ENCODE peak calls at places on chromosomes 2 and 18, in five cellular contexts. V is IMR-90, I is HepG2, Z is SK-N-SH, C is K562. Y is an unnamed sample.

GRCh38 chr2:240400319-240401161 is 34.9 kb upstream of the GPC1 start:
- DNase-seq in V (no peak), I (no peak), Z (no peak), C (no peak), Y (no peak)

GRCh38 chr18:57585846-57586242 is 658 bp downstream of the FECH start:
- DNase-seq in V (no peak), I (no peak), Z (no peak), C (no peak), Y (no peak)

GRCh38 chr18:56515522-56515921 is 122.9 kb downstream of the TXNL1 start:
- DNase-seq in V (no peak), I (no peak), Z (no peak), C (no peak), Y (no peak)

GRCh38 chr2:180625006-180625844 is 355.2 kb upstream of the UBE2E3 start:
- DNase-seq in V (peak), I (no peak), Z (no peak), C (no peak), Y (no peak)

GRCh38 chr2:233328922-233329321 is 21.3 kb downstream of the SAG start:
- DNase-seq in V (no peak), I (no peak), Z (no peak), C (no peak), Y (no peak)

GRCh38 chr2:199814845-199815211 is 36.2 kb downstream of the FTCDNL1 start:
- DNase-seq in V (peak), I (no peak), Z (no peak), C (no peak), Y (no peak)

GRCh38 chr18:581106-581505 is 926 bp downstream of the CETN1 start:
- DNase-seq in V (no peak), I (no peak), Z (no peak), C (no peak), Y (no peak)

GRCh38 chr2:174901075-174901474 is 104.1 kb downstream of the CHN1 start:
- DNase-seq in V (peak), I (no peak), Z (no peak), C (no peak), Y (no peak)

GRCh38 chr2:119246884-119247843 is 23.5 kb downstream of the STEAP3 start:
- DNase-seq in V (no peak), I (no peak), Z (no peak), C (no peak), Y (no peak)

GRCh38 chr18:13312515-13312914 is 94.0 kb downstream of the LDLRAD4 start:
- DNase-seq in V (no peak), I (no peak), Z (no peak), C (no peak), Y (no peak)

GRCh38 chr2:56184500-56184996 is 758 bp downstream of the CCDC85A start:
- DNase-seq in V (no peak), I (no peak), Z (no peak), C (peak), Y (no peak)

GRCh38 chr2:206045251-206045650 is 40.7 kb downstream of the INO80D start:
- DNase-seq in V (peak), I (no peak), Z (no peak), C (no peak), Y (no peak)

GRCh38 chr2:57343391-57344006 is 703.1 kb upstream of the VRK2 start:
- DNase-seq in V (no peak), I (no peak), Z (no peak), C (no peak), Y (no peak)

GRCh38 chr2:151261240-151261976 is at the start of gene RBM43:
- DNase-seq in V (peak), I (peak), Z (peak), C (peak), Y (peak)

GRCh38 chr18:7926526-7926925 is 359.4 kb downstream of the PTPRM start:
- DNase-seq in V (no peak), I (peak), Z (peak), C (peak), Y (no peak)

GRCh38 chr2:26901326-26902183 is 53.6 kb downstream of the DPYSL5 start:
- DNase-seq in V (no peak), I (no peak), Z (no peak), C (no peak), Y (no peak)

GRCh38 chr2:97957432-97958183 is 38.1 kb downstream of the TMEM131 start:
- DNase-seq in V (peak), I (no peak), Z (no peak), C (no peak), Y (no peak)

GRCh38 chr2:4992226-4992625 is 700.0 kb upstream of the SOX11 start:
- DNase-seq in V (no peak), I (no peak), Z (peak), C (no peak), Y (no peak)

GRCh38 chr2:212929971-212930370 is 221.4 kb downstream of the IKZF2 start:
- DNase-seq in V (no peak), I (no peak), Z (no peak), C (no peak), Y (no peak)

GRCh38 chr18:79200546-79201268 is 131.5 kb downstream of the ATP9B start:
- DNase-seq in V (peak), I (no peak), Z (peak), C (no peak), Y (no peak)

GRCh38 chr2:31324000-31324633 is 90.2 kb downstream of the EHD3 start:
- DNase-seq in V (no peak), I (no peak), Z (no peak), C (no peak), Y (peak)

GRCh38 chr2:235002198-235003095 is 50.6 kb downstream of the SH3BP4 start:
- DNase-seq in V (peak), I (peak), Z (no peak), C (no peak), Y (no peak)

GRCh38 chr2:219557791-219558785 is 13.3 kb downstream of the OBSL1 start:
- DNase-seq in V (no peak), I (no peak), Z (no peak), C (no peak), Y (no peak)

GRCh38 chr2:177466337-177467195 is 74.0 kb downstream of the AGPS start:
- DNase-seq in V (peak), I (no peak), Z (no peak), C (no peak), Y (no peak)

GRCh38 chr18:5962362-5962761 is 67.0 kb upstream of the TMEM200C start:
- DNase-seq in V (no peak), I (no peak), Z (no peak), C (no peak), Y (no peak)

GRCh38 chr2:230784840-230785239 is 72.2 kb downstream of the CAB39 start:
- DNase-seq in V (no peak), I (no peak), Z (no peak), C (no peak), Y (no peak)

GRCh38 chr2:158184556-158185343 is 83.1 kb downstream of the UPP2 start:
- DNase-seq in V (no peak), I (peak), Z (no peak), C (no peak), Y (no peak)

GRCh38 chr18:36511791-36512352 is 214.4 kb downstream of the FHOD3 start:
- DNase-seq in V (no peak), I (no peak), Z (peak), C (no peak), Y (no peak)

GRCh38 chr2:159095813-159096212 is 127.4 kb downstream of the TANC1 start:
- DNase-seq in V (no peak), I (no peak), Z (no peak), C (no peak), Y (no peak)

GRCh38 chr18:845152-845819 is 33.2 kb upstream of the YES1 start:
- DNase-seq in V (peak), I (peak), Z (no peak), C (no peak), Y (no peak)

GRCh38 chr2:28047698-28048097 is 157.2 kb downstream of the BABAM2 start:
- DNase-seq in V (peak), I (no peak), Z (no peak), C (no peak), Y (no peak)

GRCh38 chr2:111162718-111163331 is 42.1 kb downstream of the BCL2L11 start:
- DNase-seq in V (peak), I (peak), Z (peak), C (peak), Y (no peak)

GRCh38 chr2:208546860-208547650 is 140.5 kb downstream of the PTH2R start:
- DNase-seq in V (no peak), I (no peak), Z (no peak), C (no peak), Y (no peak)

GRCh38 chr2:65396348-65397026 is 35.9 kb downstream of the SPRED2 start:
- DNase-seq in V (peak), I (peak), Z (no peak), C (no peak), Y (no peak)

GRCh38 chr2:15808980-15809379 is 131.4 kb upstream of the MYCN start:
- DNase-seq in V (no peak), I (no peak), Z (no peak), C (no peak), Y (no peak)

GRCh38 chr2:222709191-222709891 is 37.9 kb downstream of the MOGAT1 start:
- DNase-seq in V (peak), I (peak), Z (no peak), C (peak), Y (no peak)

GRCh38 chr2:160293401-160293911 is 93.4 kb upstream of the ITGB6 start:
- DNase-seq in V (peak), I (no peak), Z (peak), C (no peak), Y (no peak)

GRCh38 chr2:47360937-47361336 is 42.0 kb upstream of the MSH2 start:
- DNase-seq in V (peak), I (peak), Z (no peak), C (no peak), Y (no peak)
- TF ChIP-seq MXI1 in V (no peak), I (no peak), Z (no peak), C (no peak), Y (no peak)

GRCh38 chr2:228655341-228655740 is 473.9 kb upstream of the SPHKAP start:
- DNase-seq in V (peak), I (no peak), Z (no peak), C (no peak), Y (no peak)
- TF ChIP-seq MXI1 in V (no peak), I (no peak), Z (no peak), C (no peak), Y (no peak)

DNA sequence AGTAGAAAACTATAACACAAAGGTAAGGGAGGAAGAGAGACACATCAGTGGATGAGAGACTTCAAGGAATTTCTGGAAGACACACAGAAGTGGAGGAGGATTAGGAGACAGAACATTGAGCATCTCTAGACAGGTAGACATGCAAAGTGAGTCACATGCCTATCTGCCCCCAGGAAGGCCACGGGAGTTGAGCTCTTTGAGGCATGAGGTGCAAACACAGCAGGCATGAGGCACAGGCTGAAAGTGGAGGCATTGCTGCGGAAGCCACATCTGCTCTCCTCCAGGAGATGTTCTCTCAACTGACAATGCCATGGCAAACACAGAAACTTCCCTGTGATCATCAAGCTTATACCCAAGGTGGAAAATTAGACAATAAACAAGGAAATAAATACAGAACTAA is 481.6 kb upstream of the MYT1L start:
- DNase-seq in V (no peak), I (no peak), Z (no peak), C (no peak), Y (no peak)
- TF ChIP-seq MXI1 in V (no peak), I (no peak), Z (no peak), C (no peak), Y (no peak)

GRCh38 chr2:46846454-46846990 is 69.1 kb downstream of the MCFD2 start:
- DNase-seq in V (no peak), I (no peak), Z (no peak), C (no peak), Y (no peak)
- TF ChIP-seq MXI1 in V (no peak), I (no peak), Z (no peak), C (no peak), Y (no peak)

GRCh38 chr18:67513285-67513684 is 3.2 kb downstream of the DSEL start:
- DNase-seq in V (no peak), I (peak), Z (no peak), C (no peak), Y (no peak)
- TF ChIP-seq MXI1 in V (no peak), I (no peak), Z (no peak), C (no peak), Y (no peak)

DNA sequence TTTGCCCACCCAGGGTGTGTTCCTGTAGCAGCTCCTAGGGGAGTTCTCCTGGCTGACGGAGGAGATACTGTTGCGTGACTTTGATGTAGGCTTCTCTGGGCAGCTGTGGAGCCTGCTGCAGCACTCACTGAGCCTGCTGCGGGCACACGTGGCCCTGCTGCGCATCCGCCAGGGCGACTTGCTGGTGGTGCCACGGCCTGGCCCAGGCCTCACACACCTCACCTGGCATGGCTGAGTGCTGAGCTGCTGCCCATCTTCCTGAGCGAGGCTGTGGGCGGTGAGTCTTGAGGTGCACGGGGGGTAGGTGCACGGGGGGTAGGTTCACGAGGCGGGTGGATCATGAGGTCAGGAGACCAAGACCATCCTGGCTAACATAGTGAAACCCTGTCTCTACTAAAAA is 191.7 kb downstream of the ANKRD36C start:
- DNase-seq in V (no peak), I (no peak), Z (peak), C (no peak), Y (no peak)
- TF ChIP-seq MXI1 in V (no peak), I (no peak), Z (no peak), C (no peak), Y (no peak)

GRCh38 chr18:62420513-62421209 is 95.6 kb downstream of the TNFRSF11A start:
- DNase-seq in V (peak), I (peak), Z (no peak), C (peak), Y (peak)
- TF ChIP-seq MXI1 in V (no peak), I (no peak), Z (no peak), C (no peak), Y (no peak)

DNA sequence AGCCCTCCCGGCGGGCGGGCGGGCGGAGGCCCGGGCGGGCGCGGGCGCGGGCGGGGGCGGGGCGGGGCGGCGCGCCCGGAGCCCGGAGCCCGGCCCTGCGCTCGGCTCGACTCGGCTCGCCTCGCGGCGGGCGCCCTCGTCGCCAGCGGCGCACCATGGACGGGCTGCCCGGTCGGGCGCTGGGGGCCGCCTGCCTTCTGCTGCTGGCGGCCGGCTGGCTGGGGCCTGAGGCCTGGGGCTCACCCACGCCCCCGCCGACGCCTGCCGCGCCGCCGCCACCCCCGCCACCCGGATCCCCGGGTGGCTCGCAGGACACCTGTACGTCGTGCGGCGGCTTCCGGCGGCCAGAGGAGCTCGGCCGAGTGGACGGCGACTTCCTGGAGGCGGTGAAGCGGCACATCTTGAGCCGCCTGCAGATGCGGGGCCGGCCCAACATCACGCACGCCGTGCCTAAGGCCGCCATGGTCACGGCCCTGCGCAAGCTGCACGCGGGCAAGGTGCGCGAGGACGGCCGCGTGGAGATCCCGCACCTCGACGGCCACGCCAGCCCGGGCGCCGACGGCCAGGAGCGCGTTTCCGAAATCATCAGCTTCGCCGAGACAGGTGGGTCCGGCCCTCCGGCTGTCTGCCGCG is at the start of gene INHBB:
- DNase-seq in V (no peak), I (no peak), Z (peak), C (no peak), Y (no peak)
- TF ChIP-seq MXI1 in V (no peak), I (no peak), Z (no peak), C (no peak), Y (no peak)

GRCh38 chr2:135167273-135167672 is 115.2 kb downstream of the RAB3GAP1 start:
- DNase-seq in V (no peak), I (no peak), Z (no peak), C (no peak), Y (no peak)
- TF ChIP-seq MXI1 in V (no peak), I (no peak), Z (no peak), C (no peak), Y (no peak)

GRCh38 chr2:203035879-203036470 is 21.3 kb downstream of the NBEAL1 start:
- DNase-seq in V (no peak), I (no peak), Z (no peak), C (no peak), Y (no peak)

GRCh38 chr2:203040966-203041521 is 26.4 kb downstream of the NBEAL1 start:
- DNase-seq in V (no peak), I (peak), Z (no peak), C (no peak), Y (no peak)

GRCh38 chr2:203038586-203038985 is 23.9 kb downstream of the NBEAL1 start:
- DNase-seq in V (no peak), I (no peak), Z (no peak), C (no peak), Y (no peak)

GRCh38 chr2:203033395-203033794 is 18.7 kb downstream of the NBEAL1 start:
- DNase-seq in V (no peak), I (no peak), Z (no peak), C (no peak), Y (no peak)

GRCh38 chr2:203037026-203037425 is 22.4 kb downstream of the NBEAL1 start:
- DNase-seq in V (no peak), I (no peak), Z (no peak), C (no peak), Y (no peak)
- TF ChIP-seq MXI1 in V (no peak), I (no peak), Z (no peak), C (no peak), Y (no peak)

Y was measured in GM12878.